ENCODE peak calls at places on chromosomes 5 and 9, in seven cellular contexts. A is mesendoderm; Q is heart right ventricle; W is CD8-positive, alpha-beta memory T cell; U is aorta; G is IMR-90; D is lower lobe of right lung. L is an unnamed sample.

GRCh38 chr9:119968837-119969707 is 599.8 kb upstream of the BRINP1 start:
- DNase-seq in A (peak; percentile 79), Q (peak; percentile 73), W (no peak), U (peak; percentile 87), G (peak; percentile 61), D (peak; percentile 82), L (peak; percentile 77)

GRCh38 chr5:174735498-174736350 is 11.3 kb downstream of the MSX2 start:
- DNase-seq in A (peak; percentile 92), Q (no peak), W (no peak), U (no peak), G (no peak), D (no peak), L (peak; percentile 84)

GRCh38 chr5:178489281-178489976 is 100.8 kb downstream of the COL23A1 start:
- DNase-seq in A (no peak), Q (no peak), W (no peak), U (no peak), G (no peak), D (no peak), L (no peak)

GRCh38 chr5:36683821-36684434 is 77.5 kb downstream of the SLC1A3 start:
- DNase-seq in A (no peak), Q (peak; percentile 55), W (no peak), U (no peak), G (peak; percentile 50), D (peak; percentile 59), L (no peak)

GRCh38 chr5:153569036-153569435 is 78.6 kb downstream of the GRIA1 start:
- DNase-seq in A (no peak), Q (no peak), W (no peak), U (no peak), G (peak; percentile 46), D (no peak), L (no peak)

GRCh38 chr9:129235931-129236331 is 57.9 kb upstream of the IER5L start:
- DNase-seq in A (no peak), Q (no peak), W (peak; percentile 83), U (no peak), G (no peak), D (peak; percentile 41), L (no peak)

GRCh38 chr5:82413302-82414042 is 135.3 kb upstream of the RPS23 start:
- DNase-seq in A (no peak), Q (no peak), W (no peak), U (no peak), G (peak; percentile 83), D (no peak), L (no peak)

GRCh38 chr5:58450018-58450417 is 9.9 kb downstream of the PLK2 start:
- DNase-seq in A (no peak), Q (no peak), W (no peak), U (no peak), G (no peak), D (no peak), L (no peak)

GRCh38 chr5:168607946-168608345 is 28.8 kb upstream of the PANK3 start:
- DNase-seq in A (no peak), Q (no peak), W (no peak), U (no peak), G (no peak), D (no peak), L (no peak)

GRCh38 chr9:94140418-94140780 is 56.1 kb downstream of the PTPDC1 start:
- DNase-seq in A (no peak), Q (no peak), W (no peak), U (no peak), G (no peak), D (no peak), L (no peak)

GRCh38 chr9:85521331-85522197 is 220.2 kb downstream of the AGTPBP1 start:
- DNase-seq in A (no peak), Q (peak; percentile 48), W (no peak), U (no peak), G (no peak), D (no peak), L (no peak)

GRCh38 chr9:129487307-129487657 is 133.6 kb downstream of the C9orf50 start:
- DNase-seq in A (no peak), Q (no peak), W (no peak), U (no peak), G (no peak), D (no peak), L (peak; percentile 41)

GRCh38 chr9:37174247-37174646 is 53.9 kb downstream of the ZCCHC7 start:
- DNase-seq in A (no peak), Q (no peak), W (no peak), U (no peak), G (peak; percentile 81), D (no peak), L (no peak)

GRCh38 chr9:134928796-134929559 is 11.3 kb upstream of the FCN1 start:
- DNase-seq in A (no peak), Q (no peak), W (no peak), U (peak; percentile 83), G (no peak), D (peak; percentile 82), L (peak; percentile 59)

GRCh38 chr5:146336197-146336596 is 2.4 kb upstream of the POU4F3 start:
- DNase-seq in A (no peak), Q (no peak), W (no peak), U (no peak), G (no peak), D (no peak), L (no peak)

GRCh38 chr9:114487607-114488300 is 17.5 kb downstream of the WHRN start:
- DNase-seq in A (peak; percentile 83), Q (no peak), W (peak; percentile 75), U (peak; percentile 58), G (peak; percentile 69), D (no peak), L (peak; percentile 89)

GRCh38 chr9:91028166-91028827 is 226.7 kb downstream of the SYK start:
- DNase-seq in A (no peak), Q (no peak), W (no peak), U (no peak), G (no peak), D (no peak), L (no peak)

GRCh38 chr5:60295423-60295822 is 401.9 kb upstream of the PDE4D start:
- DNase-seq in A (peak; percentile 71), Q (no peak), W (no peak), U (no peak), G (peak; percentile 5), D (no peak), L (no peak)

GRCh38 chr9:131085370-131086122 is 10.8 kb upstream of the AIF1L start:
- DNase-seq in A (no peak), Q (no peak), W (no peak), U (no peak), G (no peak), D (no peak), L (no peak)
- H3K27me3 ChIP-seq in A (no peaks in the 10 kb centered on the region), Q (no peaks in the 10 kb centered on the region), W (peaks cover 32% of the 10 kb centered on the region), U (no peaks in the 10 kb centered on the region), G (peaks cover 48% of the 10 kb centered on the region), D (no peaks in the 10 kb centered on the region), L (no peaks in the 10 kb centered on the region)

GRCh38 chr5:112795944-112796678 is 58.4 kb downstream of the APC start:
- DNase-seq in A (peak; percentile 13), Q (no peak), W (no peak), U (no peak), G (no peak), D (no peak), L (no peak)
- H3K4me3 ChIP-seq in A (no peak overlapping the region), Q (no peak overlapping the region), W (no peak overlapping the region), U (no peak overlapping the region), G (no peak overlapping the region), D (no peak overlapping the region), L (no peak overlapping the region)

DNA sequence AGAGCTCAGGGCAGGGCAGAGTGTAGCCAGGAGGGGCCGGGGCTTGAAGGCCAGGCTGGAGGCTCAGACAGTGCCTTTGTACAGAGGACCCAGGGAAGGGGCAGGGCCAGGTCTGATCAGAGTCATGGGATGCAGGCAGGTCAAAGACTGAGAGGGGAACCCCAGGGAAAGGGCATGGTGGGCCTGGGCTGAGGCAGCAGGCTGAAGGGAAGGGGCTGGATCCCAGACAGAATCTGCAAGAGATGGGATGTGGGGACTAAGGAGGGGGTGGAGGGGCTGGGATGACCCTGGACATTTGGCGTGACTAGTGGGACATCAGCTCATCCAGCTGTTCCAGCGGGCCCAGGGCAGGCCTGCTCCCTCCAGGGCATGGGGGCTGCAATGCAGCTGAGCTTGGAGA is 15.5 kb upstream of the MRNIP start:
- DNase-seq in A (no peak), Q (no peak), W (no peak), U (no peak), G (no peak), D (no peak), L (no peak)
- H3K36me3 ChIP-seq in A (no peaks in the 10 kb centered on the region), Q (peaks cover 96% of the 10 kb centered on the region), W (peaks cover 3% of the 10 kb centered on the region), U (peaks cover 3% of the 10 kb centered on the region), G (peaks cover 73% of the 10 kb centered on the region), D (peaks cover 91% of the 10 kb centered on the region), L (peaks cover 11% of the 10 kb centered on the region)

GRCh38 chr5:175847503-175847902 is 23.9 kb upstream of the CPLX2 start:
- DNase-seq in A (peak; percentile 67), Q (no peak), W (no peak), U (no peak), G (peak; percentile 19), D (no peak), L (peak; percentile 90)

GRCh38 chr5:175848676-175849075 is 22.7 kb upstream of the CPLX2 start:
- DNase-seq in A (no peak), Q (no peak), W (no peak), U (no peak), G (no peak), D (no peak), L (no peak)

GRCh38 chr5:175845229-175845628 is 26.1 kb upstream of the CPLX2 start:
- DNase-seq in A (no peak), Q (no peak), W (no peak), U (no peak), G (no peak), D (no peak), L (no peak)

GRCh38 chr5:175846332-175846731 is 25.0 kb upstream of the CPLX2 start:
- DNase-seq in A (no peak), Q (no peak), W (no peak), U (no peak), G (no peak), D (no peak), L (no peak)

DNA sequence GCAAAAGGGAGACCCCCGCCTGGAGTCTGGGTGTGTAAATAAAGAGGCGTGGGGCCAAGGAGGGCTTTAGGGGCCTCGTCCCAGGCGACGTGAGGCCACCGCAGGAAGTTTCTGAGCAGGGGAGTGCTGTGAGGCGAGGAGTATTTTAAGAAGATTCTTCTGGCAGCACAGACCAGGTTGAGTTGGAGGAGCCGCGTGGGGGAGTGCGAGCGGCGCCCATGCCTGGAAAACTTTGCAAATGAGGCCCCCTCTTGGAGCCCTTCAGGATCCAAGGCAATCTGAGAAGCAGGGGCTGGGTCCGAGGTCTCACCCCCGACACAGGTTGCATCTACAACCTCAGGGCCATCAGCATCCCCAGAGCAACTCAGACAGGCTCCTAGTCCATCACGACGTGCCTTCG is 24.3 kb upstream of the CPLX2 start:
- DNase-seq in A (no peak), Q (no peak), W (no peak), U (no peak), G (no peak), D (no peak), L (peak; percentile 63)
- H3K27me3 ChIP-seq in A (no peaks in the 10 kb centered on the region), Q (peaks cover 14% of the 10 kb centered on the region), W (no peaks in the 10 kb centered on the region), U (no peaks in the 10 kb centered on the region), G (peaks cover 1% of the 10 kb centered on the region), D (no peaks in the 10 kb centered on the region), L (no peaks in the 10 kb centered on the region)

L was measured in H7.